ENCODE peak calls at places on chromosomes 12 and 14, in five cellular contexts. G is SW480, Z is G401, X is EL, Q is dermis blood vessel endothelial cell. W is an unnamed sample.

GRCh38 chr14:69372146-69372545 is 26.0 kb downstream of the ERH start:
- DNase-seq in X (no peak), Z (no peak), G (no peak), Q (no peak), W (no peak)

GRCh38 chr12:131773582-131774221 is 54.5 kb upstream of the MMP17 start:
- DNase-seq in Q (peak), Z (no peak), X (no peak), G (no peak), W (no peak)

GRCh38 chr14:45095143-45095542 is 11.2 kb downstream of the PRPF39 start:
- DNase-seq in Q (no peak), X (no peak), Z (no peak), G (no peak), W (no peak)

GRCh38 chr12:108167974-108168373 is 38.9 kb downstream of the WSCD2 start:
- DNase-seq in X (no peak), Z (no peak), Q (no peak), G (no peak), W (no peak)

GRCh38 chr14:76908834-76909233 is 82.6 kb downstream of the LRRC74A start:
- DNase-seq in X (no peak), G (no peak), Z (no peak), Q (no peak), W (no peak)

GRCh38 chr12:27095346-27095745 is 13.0 kb upstream of the C12orf71 start:
- DNase-seq in X (no peak), G (no peak), Q (no peak), Z (no peak), W (no peak)

GRCh38 chr14:56310643-56311042 is 192.4 kb downstream of the PELI2 start:
- DNase-seq in X (peak), Z (no peak), G (no peak), Q (no peak), W (no peak)

GRCh38 chr12:131912526-131913274 is 16.4 kb upstream of the PUS1 start:
- DNase-seq in G (peak), Q (peak), Z (peak), X (peak), W (no peak)

GRCh38 chr12:64706366-64706765 is 52.8 kb downstream of the GNS start:
- DNase-seq in Z (no peak), X (no peak), G (no peak), Q (peak), W (no peak)

GRCh38 chr12:131929530-131930456 is 717 bp downstream of the PUS1 start:
- DNase-seq in X (peak), Q (peak), G (peak), Z (no peak), W (no peak)

GRCh38 chr12:117845271-117845904 is 123.4 kb downstream of the KSR2 start:
- DNase-seq in Q (no peak), Z (no peak), G (no peak), X (no peak), W (no peak)

GRCh38 chr12:119308743-119309456 is 25.6 kb upstream of the CCDC60 start:
- DNase-seq in G (no peak), Q (no peak), Z (no peak), X (no peak), W (no peak)

GRCh38 chr12:31928246-31929139 is 30.7 kb upstream of the RESF1 start:
- DNase-seq in Q (no peak), G (no peak), X (no peak), Z (no peak), W (no peak)

GRCh38 chr12:57018906-57019305 is 2.6 kb upstream of the TAC3 start:
- DNase-seq in X (no peak), Z (no peak), G (no peak), Q (no peak), W (no peak)

GRCh38 chr14:40053396-40053795 is 621.2 kb upstream of the FBXO33 start:
- DNase-seq in Q (no peak), Z (no peak), X (no peak), G (no peak), W (no peak)

GRCh38 chr12:80040075-80040738 is 59.1 kb upstream of the OTOGL start:
- DNase-seq in G (no peak), Z (no peak), X (peak), Q (no peak), W (no peak)

GRCh38 chr12:55713721-55714120 is 2.1 kb upstream of the BLOC1S1 start:
- DNase-seq in Q (no peak), X (peak), Z (no peak), G (no peak), W (no peak)

GRCh38 chr14:62015248-62015647 is 253.0 kb downstream of the SNAPC1 start:
- DNase-seq in Z (no peak), Q (no peak), X (peak), G (no peak), W (no peak)

GRCh38 chr12:90216815-90217214 is 508.2 kb upstream of the ATP2B1 start:
- DNase-seq in Q (peak), X (peak), Z (no peak), G (no peak), W (no peak)

GRCh38 chr14:103052407-103052806 is 4.9 kb downstream of the CDC42BPB start:
- DNase-seq in Q (no peak), G (no peak), X (no peak), Z (no peak), W (no peak)

GRCh38 chr12:7093486-7093885 is 1.2 kb upstream of the C1R start:
- DNase-seq in X (no peak), Z (no peak), Q (no peak), G (no peak), W (no peak)

GRCh38 chr12:23906329-23906728 is 43.1 kb downstream of the SOX5 start:
- DNase-seq in Z (no peak), X (no peak), G (no peak), Q (no peak), W (no peak)

GRCh38 chr14:103522028-103522581 is 525 bp downstream of the CKB start:
- DNase-seq in X (peak), G (no peak), Z (no peak), Q (no peak), W (no peak)

GRCh38 chr12:15088115-15088514 is 115.3 kb downstream of the PDE6H start:
- DNase-seq in Q (no peak), Z (no peak), X (no peak), G (no peak), W (no peak)

GRCh38 chr12:131002271-131002670 is 48.6 kb downstream of the ADGRD1 start:
- DNase-seq in G (no peak), Z (no peak), X (no peak), Q (no peak), W (no peak)

GRCh38 chr12:131422744-131423143 is 288.1 kb upstream of the SFSWAP start:
- DNase-seq in Q (no peak), G (no peak), Z (no peak), X (no peak), W (no peak)

GRCh38 chr12:94380507-94380906 is 79.2 kb downstream of the CEP83 start:
- DNase-seq in G (peak), Q (no peak), Z (no peak), X (no peak), W (no peak)

GRCh38 chr12:15520844-15521243 is 198.5 kb downstream of the PTPRO start:
- DNase-seq in Z (no peak), Q (no peak), X (no peak), G (no peak), W (no peak)

GRCh38 chr12:62522984-62523383 is 56.4 kb downstream of the MON2 start:
- DNase-seq in Q (peak), Z (peak), X (peak), G (no peak), W (no peak)

GRCh38 chr12:49895773-49896172 is 7.9 kb downstream of the FAIM2 start:
- DNase-seq in G (no peak), X (no peak), Z (no peak), Q (no peak), W (no peak)

GRCh38 chr14:36556811-36557433 is 25.5 kb downstream of the NKX2-8 start:
- DNase-seq in Z (peak), G (peak), Q (peak), X (peak), W (no peak)

GRCh38 chr12:12804432-12804886 is 8.7 kb upstream of the DDX47 start:
- DNase-seq in Q (peak), G (peak), Z (no peak), X (peak), W (no peak)

GRCh38 chr12:105317942-105318614 is 12.4 kb upstream of the C12orf75 start:
- DNase-seq in Z (no peak), X (peak), Q (no peak), G (peak), W (no peak)

GRCh38 chr12:108319277-108320234 is 19.6 kb downstream of the CMKLR1 start:
- DNase-seq in X (no peak), Q (no peak), G (no peak), Z (no peak), W (no peak)

W was measured in GOT3.